ENCODE peak calls at places on chromosome 18, in six cellular contexts. One of them, this sample, is unnamed.

GRCh38 chr18:51350081-51350480 is 152.6 kb upstream of the MEX3C start:
- DNase-seq in endodermal cell: no peak
- DNase-seq in MM.1S: no peak
- DNase-seq in CD8-positive, alpha-beta T cell: no peak
- DNase-seq in adipocyte: no peak
- DNase-seq in tibial nerve: no peak
- DNase-seq in this sample: no peak

GRCh38 chr18:80034068-80034851 is at the start of gene RBFA:
- DNase-seq in endodermal cell: peak; percentile 100
- DNase-seq in MM.1S: peak; percentile 96
- DNase-seq in CD8-positive, alpha-beta T cell: peak; percentile 100
- DNase-seq in adipocyte: peak; percentile 100
- DNase-seq in tibial nerve: peak; percentile 99
- DNase-seq in this sample: peak; percentile 100

GRCh38 chr18:52636536-52636935 is 296.5 kb downstream of the DCC start:
- DNase-seq in endodermal cell: peak; percentile 75
- DNase-seq in MM.1S: no peak
- DNase-seq in CD8-positive, alpha-beta T cell: no peak
- DNase-seq in adipocyte: no peak
- DNase-seq in tibial nerve: no peak
- DNase-seq in this sample: no peak

GRCh38 chr18:79949571-79950439 is 1.6 kb downstream of the SLC66A2 start:
- DNase-seq in endodermal cell: peak; percentile 7
- DNase-seq in MM.1S: no peak
- DNase-seq in CD8-positive, alpha-beta T cell: no peak
- DNase-seq in adipocyte: no peak
- DNase-seq in tibial nerve: peak; percentile 38
- DNase-seq in this sample: peak; percentile 45

GRCh38 chr18:8140841-8141501 is 468.3 kb upstream of the RAB12 start:
- DNase-seq in endodermal cell: peak; percentile 48
- DNase-seq in MM.1S: no peak
- DNase-seq in CD8-positive, alpha-beta T cell: no peak
- DNase-seq in adipocyte: peak; percentile 73
- DNase-seq in tibial nerve: peak; percentile 33
- DNase-seq in this sample: peak; percentile 26

GRCh38 chr18:36673452-36673851 is 155.3 kb downstream of the TPGS2 start:
- DNase-seq in endodermal cell: no peak
- DNase-seq in MM.1S: no peak
- DNase-seq in CD8-positive, alpha-beta T cell: no peak
- DNase-seq in adipocyte: no peak
- DNase-seq in tibial nerve: no peak
- DNase-seq in this sample: no peak

GRCh38 chr18:54647176-54647575 is 56.1 kb downstream of the DYNAP start:
- DNase-seq in endodermal cell: peak; percentile 68
- DNase-seq in MM.1S: peak; percentile 37
- DNase-seq in CD8-positive, alpha-beta T cell: no peak
- DNase-seq in adipocyte: peak; percentile 10
- DNase-seq in tibial nerve: no peak
- DNase-seq in this sample: no peak

GRCh38 chr18:25327631-25328030 is 24.3 kb downstream of the ZNF521 start:
- DNase-seq in endodermal cell: no peak
- DNase-seq in MM.1S: no peak
- DNase-seq in CD8-positive, alpha-beta T cell: no peak
- DNase-seq in adipocyte: no peak
- DNase-seq in tibial nerve: no peak
- DNase-seq in this sample: no peak

GRCh38 chr18:26978812-26979341 is 113.4 kb upstream of the AQP4 start:
- DNase-seq in endodermal cell: no peak
- DNase-seq in MM.1S: peak; percentile 78
- DNase-seq in CD8-positive, alpha-beta T cell: no peak
- DNase-seq in adipocyte: no peak
- DNase-seq in tibial nerve: no peak
- DNase-seq in this sample: no peak

GRCh38 chr18:67154979-67155378 is 361.5 kb downstream of the DSEL start:
- DNase-seq in endodermal cell: peak; percentile 67
- DNase-seq in MM.1S: no peak
- DNase-seq in CD8-positive, alpha-beta T cell: no peak
- DNase-seq in adipocyte: no peak
- DNase-seq in tibial nerve: no peak
- DNase-seq in this sample: no peak

GRCh38 chr18:26133652-26134051 is at the start of gene PSMA8:
- DNase-seq in endodermal cell: peak; percentile 68
- DNase-seq in MM.1S: no peak
- DNase-seq in CD8-positive, alpha-beta T cell: peak; percentile 75
- DNase-seq in adipocyte: no peak
- DNase-seq in tibial nerve: no peak
- DNase-seq in this sample: peak; percentile 44

GRCh38 chr18:67380867-67381266 is 135.7 kb downstream of the DSEL start:
- DNase-seq in endodermal cell: no peak
- DNase-seq in MM.1S: no peak
- DNase-seq in CD8-positive, alpha-beta T cell: no peak
- DNase-seq in adipocyte: no peak
- DNase-seq in tibial nerve: no peak
- DNase-seq in this sample: no peak

GRCh38 chr18:31516432-31516831 is 18.5 kb downstream of the DSG2 start:
- DNase-seq in endodermal cell: no peak
- DNase-seq in MM.1S: no peak
- DNase-seq in CD8-positive, alpha-beta T cell: no peak
- DNase-seq in adipocyte: no peak
- DNase-seq in tibial nerve: no peak
- DNase-seq in this sample: no peak

GRCh38 chr18:581106-581505 is 926 bp downstream of the CETN1 start:
- DNase-seq in endodermal cell: no peak
- DNase-seq in MM.1S: no peak
- DNase-seq in CD8-positive, alpha-beta T cell: no peak
- DNase-seq in adipocyte: no peak
- DNase-seq in tibial nerve: no peak
- DNase-seq in this sample: no peak

GRCh38 chr18:845152-845819 is 33.2 kb upstream of the YES1 start:
- DNase-seq in endodermal cell: no peak
- DNase-seq in MM.1S: no peak
- DNase-seq in CD8-positive, alpha-beta T cell: no peak
- DNase-seq in adipocyte: peak; percentile 29
- DNase-seq in tibial nerve: no peak
- DNase-seq in this sample: peak; percentile 43

DNA sequence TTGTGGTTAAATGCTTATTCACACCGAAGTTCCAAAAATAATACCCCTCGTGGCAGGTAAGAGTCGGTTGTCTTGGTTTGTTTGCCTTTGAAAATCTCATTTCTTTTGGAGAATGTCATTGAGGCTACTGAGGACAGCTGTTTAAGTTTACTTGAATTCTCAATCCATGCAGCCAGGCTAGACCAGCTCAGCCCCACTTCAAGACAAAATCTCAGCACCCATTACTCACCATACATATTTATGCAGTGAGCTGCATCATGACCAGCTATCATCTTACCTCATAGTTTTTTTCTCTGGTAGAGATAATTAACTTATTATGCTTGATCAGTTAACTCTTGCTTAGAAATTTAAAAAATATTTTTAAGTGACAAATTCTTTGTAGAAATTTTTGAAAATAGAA is 115.9 kb downstream of the HAUS1 start:
- DNase-seq in endodermal cell: no peak
- DNase-seq in MM.1S: no peak
- DNase-seq in CD8-positive, alpha-beta T cell: no peak
- DNase-seq in adipocyte: peak; percentile 65
- DNase-seq in tibial nerve: no peak
- DNase-seq in this sample: no peak
- H3K4me1 ChIP-seq in endodermal cell: no peaks in the 10 kb centered on the region
- H3K4me1 ChIP-seq in MM.1S: no peaks in the 10 kb centered on the region
- H3K4me1 ChIP-seq in CD8-positive, alpha-beta T cell: peaks cover 38% of the 10 kb centered on the region
- H3K4me1 ChIP-seq in adipocyte: peaks cover 19% of the 10 kb centered on the region
- H3K4me1 ChIP-seq in tibial nerve: no peaks in the 10 kb centered on the region
- H3K4me1 ChIP-seq in this sample: peaks cover 55% of the 10 kb centered on the region

DNA sequence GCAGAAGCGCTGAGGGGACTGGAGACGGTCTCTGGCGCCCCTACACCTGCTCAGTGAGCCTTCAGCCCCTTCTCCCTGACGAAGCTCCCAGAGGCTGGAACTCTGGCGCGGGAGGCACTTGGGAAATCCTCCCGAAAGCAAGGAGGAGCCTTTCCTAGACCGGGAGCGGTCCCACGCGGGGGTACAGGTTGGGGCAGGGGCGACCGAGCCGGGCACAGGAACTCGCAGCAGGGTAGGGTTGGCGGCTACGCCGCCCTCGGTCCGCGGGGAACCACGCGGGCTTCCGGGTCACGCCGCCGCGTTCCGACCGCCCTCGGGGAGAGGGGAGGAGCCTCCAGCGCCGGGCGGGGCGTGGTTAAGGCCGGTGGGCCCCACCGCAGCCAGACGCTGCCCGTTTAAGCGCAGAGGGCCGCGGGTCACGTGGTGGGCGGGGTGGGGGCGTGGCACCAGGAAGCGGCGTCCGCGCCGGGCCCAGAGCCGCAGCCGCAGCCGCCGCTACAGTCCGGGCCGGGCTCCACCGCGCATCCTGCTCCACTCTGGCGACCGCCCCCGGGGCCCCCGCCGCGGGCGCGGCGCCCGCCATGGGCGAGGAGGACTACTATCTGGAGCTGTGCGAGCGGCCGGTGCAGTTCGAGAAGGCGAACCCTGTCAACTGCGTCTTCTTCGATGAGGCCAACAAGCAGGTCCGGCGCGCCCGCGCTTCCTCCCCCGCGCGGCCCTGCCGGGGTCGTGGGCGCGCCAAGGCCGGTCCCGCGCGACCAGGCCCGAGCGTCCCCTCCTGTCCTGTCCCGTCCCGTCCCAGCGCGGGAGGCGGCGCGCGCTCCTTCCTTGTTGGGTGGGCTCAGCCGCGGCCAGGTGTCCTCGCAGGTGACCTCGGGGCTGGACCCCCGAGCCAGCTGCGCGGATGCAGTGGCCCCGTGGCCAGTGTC is at the start of gene RMC1:
- DNase-seq in endodermal cell: peak; percentile 97
- DNase-seq in MM.1S: peak; percentile 95
- DNase-seq in CD8-positive, alpha-beta T cell: peak; percentile 99
- DNase-seq in adipocyte: peak; percentile 99
- DNase-seq in tibial nerve: peak; percentile 93
- DNase-seq in this sample: peak; percentile 99
- H3K4me1 ChIP-seq in endodermal cell: no peaks in the 10 kb centered on the region
- H3K4me1 ChIP-seq in MM.1S: peaks cover 12% of the 10 kb centered on the region
- H3K4me1 ChIP-seq in CD8-positive, alpha-beta T cell: peaks cover 35% of the 10 kb centered on the region
- H3K4me1 ChIP-seq in adipocyte: peaks cover 21% of the 10 kb centered on the region
- H3K4me1 ChIP-seq in tibial nerve: peaks cover 23% of the 10 kb centered on the region
- H3K4me1 ChIP-seq in this sample: peaks cover 31% of the 10 kb centered on the region

GRCh38 chr18:9707381-9708056 is 582 bp upstream of the RAB31 start:
- DNase-seq in endodermal cell: no peak
- DNase-seq in MM.1S: no peak
- DNase-seq in CD8-positive, alpha-beta T cell: no peak
- DNase-seq in adipocyte: peak; percentile 61
- DNase-seq in tibial nerve: no peak
- DNase-seq in this sample: no peak
- H3K4me1 ChIP-seq in endodermal cell: peaks cover 3% of the 10 kb centered on the region
- H3K4me1 ChIP-seq in MM.1S: peaks cover 14% of the 10 kb centered on the region
- H3K4me1 ChIP-seq in CD8-positive, alpha-beta T cell: no peaks in the 10 kb centered on the region
- H3K4me1 ChIP-seq in adipocyte: peaks cover 48% of the 10 kb centered on the region
- H3K4me1 ChIP-seq in tibial nerve: peaks cover 16% of the 10 kb centered on the region
- H3K4me1 ChIP-seq in this sample: peaks cover 24% of the 10 kb centered on the region

GRCh38 chr18:63112681-63113080 is 206.9 kb downstream of the BCL2 start:
- DNase-seq in endodermal cell: no peak
- DNase-seq in MM.1S: no peak
- DNase-seq in CD8-positive, alpha-beta T cell: no peak
- DNase-seq in adipocyte: no peak
- DNase-seq in tibial nerve: no peak
- DNase-seq in this sample: no peak
- H3K4me1 ChIP-seq in endodermal cell: no peaks in the 10 kb centered on the region
- H3K4me1 ChIP-seq in MM.1S: peaks cover 20% of the 10 kb centered on the region
- H3K4me1 ChIP-seq in CD8-positive, alpha-beta T cell: peaks cover 10% of the 10 kb centered on the region
- H3K4me1 ChIP-seq in adipocyte: peaks cover 6% of the 10 kb centered on the region
- H3K4me1 ChIP-seq in tibial nerve: peaks cover 10% of the 10 kb centered on the region
- H3K4me1 ChIP-seq in this sample: peaks cover 16% of the 10 kb centered on the region

GRCh38 chr18:58266291-58266690 is 222.3 kb downstream of the NEDD4L start:
- DNase-seq in endodermal cell: no peak
- DNase-seq in MM.1S: no peak
- DNase-seq in CD8-positive, alpha-beta T cell: no peak
- DNase-seq in adipocyte: no peak
- DNase-seq in tibial nerve: no peak
- DNase-seq in this sample: no peak
- H3K4me1 ChIP-seq in endodermal cell: no peaks in the 10 kb centered on the region
- H3K4me1 ChIP-seq in MM.1S: peaks cover 22% of the 10 kb centered on the region
- H3K4me1 ChIP-seq in CD8-positive, alpha-beta T cell: no peaks in the 10 kb centered on the region
- H3K4me1 ChIP-seq in adipocyte: no peaks in the 10 kb centered on the region
- H3K4me1 ChIP-seq in tibial nerve: no peaks in the 10 kb centered on the region
- H3K4me1 ChIP-seq in this sample: peaks cover 6% of the 10 kb centered on the region

GRCh38 chr18:22348521-22349316 is 69.0 kb downstream of the CTAGE1 start:
- DNase-seq in endodermal cell: peak; percentile 86
- DNase-seq in MM.1S: no peak
- DNase-seq in CD8-positive, alpha-beta T cell: peak; percentile 69
- DNase-seq in adipocyte: peak; percentile 73
- DNase-seq in tibial nerve: no peak
- DNase-seq in this sample: peak; percentile 68
- H3K4me1 ChIP-seq in endodermal cell: no peaks in the 10 kb centered on the region
- H3K4me1 ChIP-seq in MM.1S: no peaks in the 10 kb centered on the region
- H3K4me1 ChIP-seq in CD8-positive, alpha-beta T cell: peaks cover 38% of the 10 kb centered on the region
- H3K4me1 ChIP-seq in adipocyte: peaks cover 22% of the 10 kb centered on the region
- H3K4me1 ChIP-seq in tibial nerve: peaks cover 10% of the 10 kb centered on the region
- H3K4me1 ChIP-seq in this sample: peaks cover 10% of the 10 kb centered on the region

DNA sequence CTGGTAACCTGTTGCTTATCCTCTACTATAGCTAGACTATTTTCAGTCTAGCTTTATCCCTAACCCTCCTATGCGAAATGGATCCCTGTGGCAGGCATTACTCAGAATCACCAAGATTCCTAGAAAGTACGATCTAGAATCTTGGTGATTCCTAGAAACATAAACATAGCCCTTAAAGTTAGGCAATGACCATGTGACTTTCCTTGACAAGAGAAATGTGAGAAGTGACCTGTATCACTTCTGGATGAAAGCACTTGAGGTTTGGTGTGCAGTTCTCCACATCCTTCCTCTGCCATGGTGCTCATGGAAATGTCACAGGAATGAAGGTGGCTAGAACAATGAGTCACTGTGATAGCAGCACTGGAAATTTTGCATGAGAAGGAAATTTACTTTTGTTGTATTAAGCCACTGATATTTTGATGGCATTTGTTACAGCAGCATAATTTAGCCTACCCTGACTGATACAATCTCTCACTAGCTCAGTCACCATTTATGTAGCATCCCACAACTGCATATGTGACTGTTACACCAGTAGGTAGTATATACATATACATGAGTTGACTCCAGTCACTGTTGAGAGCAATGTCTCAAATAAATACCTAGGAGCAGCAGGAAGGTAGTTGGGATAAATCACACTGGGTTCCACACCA is 68.3 kb upstream of the MAPRE2 start:
- DNase-seq in endodermal cell: no peak
- DNase-seq in MM.1S: no peak
- DNase-seq in CD8-positive, alpha-beta T cell: no peak
- DNase-seq in adipocyte: no peak
- DNase-seq in tibial nerve: no peak
- DNase-seq in this sample: no peak
- H3K4me1 ChIP-seq in endodermal cell: no peaks in the 10 kb centered on the region
- H3K4me1 ChIP-seq in MM.1S: no peaks in the 10 kb centered on the region
- H3K4me1 ChIP-seq in CD8-positive, alpha-beta T cell: peaks cover 4% of the 10 kb centered on the region
- H3K4me1 ChIP-seq in adipocyte: peaks cover 35% of the 10 kb centered on the region
- H3K4me1 ChIP-seq in tibial nerve: no peaks in the 10 kb centered on the region
- H3K4me1 ChIP-seq in this sample: no peaks in the 10 kb centered on the region

DNA sequence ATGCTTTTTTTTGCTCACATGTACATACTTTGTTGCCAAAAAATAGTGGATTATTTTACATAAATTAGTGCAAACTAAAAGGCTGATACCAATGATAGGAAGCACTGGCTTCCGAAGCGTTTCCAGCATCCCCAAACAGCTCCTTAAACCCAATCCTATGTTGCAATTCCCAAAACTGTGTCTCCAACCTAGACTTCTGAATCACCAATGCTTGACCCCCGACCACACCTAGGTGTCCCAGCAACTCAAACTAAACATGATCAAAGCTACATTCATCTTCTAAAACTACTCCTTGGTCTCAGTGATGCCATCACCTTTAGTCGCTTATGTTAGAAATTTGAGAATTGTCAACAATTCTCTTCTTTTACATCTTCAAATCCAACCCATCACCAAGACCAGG is 13.4 kb downstream of the ATP8B1 start:
- DNase-seq in endodermal cell: no peak
- DNase-seq in MM.1S: no peak
- DNase-seq in CD8-positive, alpha-beta T cell: no peak
- DNase-seq in adipocyte: no peak
- DNase-seq in tibial nerve: no peak
- DNase-seq in this sample: no peak
- H3K4me1 ChIP-seq in endodermal cell: no peaks in the 10 kb centered on the region
- H3K4me1 ChIP-seq in MM.1S: no peaks in the 10 kb centered on the region
- H3K4me1 ChIP-seq in CD8-positive, alpha-beta T cell: no peaks in the 10 kb centered on the region
- H3K4me1 ChIP-seq in adipocyte: peaks cover 40% of the 10 kb centered on the region
- H3K4me1 ChIP-seq in tibial nerve: peaks cover 6% of the 10 kb centered on the region
- H3K4me1 ChIP-seq in this sample: peaks cover 99% of the 10 kb centered on the region

This sample was measured in heart right ventricle.